ENCODE peak calls at places on chromosomes 1 and 21, in five cellular contexts. X is endothelial cell, B is COR-L47, D is LHCN-M2, K is hepatocyte. V is an unnamed sample.

GRCh38 chr1:235052067-235053008 is 76.3 kb downstream of the TOMM20 start:
- DNase-seq in X (no peak), B (no peak), D (no peak), K (no peak), V (no peak)

GRCh38 chr1:6054596-6054995 is 8.9 kb downstream of the KCNAB2 start:
- DNase-seq in X (no peak), B (no peak), D (no peak), K (no peak), V (no peak)

GRCh38 chr1:113320972-113321680 is 69.2 kb upstream of the MAGI3 start:
- DNase-seq in X (no peak), B (no peak), D (no peak), K (peak), V (no peak)

GRCh38 chr1:92259350-92259749 is 39.4 kb downstream of the GLMN start:
- DNase-seq in X (no peak), B (no peak), D (peak), K (no peak), V (no peak)

GRCh38 chr1:204202481-204202880 is 6.2 kb upstream of the KISS1 start:
- DNase-seq in X (no peak), B (no peak), D (no peak), K (no peak), V (no peak)

GRCh38 chr1:76381450-76382108 is 307.0 kb downstream of the ST6GALNAC3 start:
- DNase-seq in X (no peak), B (no peak), D (no peak), K (no peak), V (no peak)

GRCh38 chr1:239283229-239283628 is 103.1 kb upstream of the CHRM3 start:
- DNase-seq in X (no peak), B (no peak), D (no peak), K (no peak), V (no peak)

GRCh38 chr1:49060766-49061165 is 284.1 kb upstream of the BEND5 start:
- DNase-seq in X (no peak), B (no peak), D (no peak), K (no peak), V (no peak)

GRCh38 chr1:15430787-15431570 is 7.3 kb upstream of the CTRC start:
- DNase-seq in X (peak), B (no peak), D (no peak), K (peak), V (no peak)

GRCh38 chr1:55213029-55213884 is 1.9 kb downstream of the USP24 start:
- DNase-seq in X (no peak), B (no peak), D (no peak), K (no peak), V (no peak)

GRCh38 chr1:961132-961652 is 808 bp downstream of the KLHL17 start:
- DNase-seq in X (no peak), B (no peak), D (no peak), K (no peak), V (no peak)

GRCh38 chr1:183633676-183634343 is 1.8 kb downstream of the ARPC5 start:
- DNase-seq in X (no peak), B (peak), D (peak), K (peak), V (peak)

GRCh38 chr1:229448845-229449244 is 15.0 kb upstream of the ACTA1 start:
- DNase-seq in X (no peak), B (no peak), D (no peak), K (no peak), V (no peak)

GRCh38 chr1:16218014-16218673 is 5.7 kb upstream of the ARHGEF19 start:
- DNase-seq in X (no peak), B (no peak), D (no peak), K (no peak), V (no peak)

GRCh38 chr1:247147781-247148180 is 24.0 kb downstream of the ZNF124 start:
- DNase-seq in X (no peak), B (no peak), D (no peak), K (no peak), V (no peak)

GRCh38 chr1:245805503-245805902 is 650.7 kb downstream of the KIF26B start:
- DNase-seq in X (no peak), B (no peak), D (no peak), K (no peak), V (peak)

GRCh38 chr21:21807598-21807903 is 809.3 kb downstream of the NCAM2 start:
- DNase-seq in X (no peak), B (peak), D (peak), K (no peak), V (no peak)

GRCh38 chr21:43195131-43196021 is 26.6 kb downstream of the CRYAA start:
- DNase-seq in X (no peak), B (no peak), D (peak), K (peak), V (no peak)

GRCh38 chr1:198480876-198481275 is 59.6 kb downstream of the ATP6V1G3 start:
- DNase-seq in X (no peak), B (no peak), D (no peak), K (no peak), V (no peak)

GRCh38 chr1:235004840-235005391 is 123.7 kb downstream of the TOMM20 start:
- DNase-seq in X (no peak), B (no peak), D (no peak), K (no peak), V (no peak)

GRCh38 chr1:171160611-171161354 is 24.3 kb upstream of the FMO2 start:
- DNase-seq in X (no peak), B (no peak), D (no peak), K (peak), V (no peak)

GRCh38 chr1:218034464-218034863 is 250.6 kb upstream of the RRP15 start:
- DNase-seq in X (no peak), B (no peak), D (no peak), K (no peak), V (no peak)

GRCh38 chr1:232549998-232550397 is 79.9 kb downstream of the SIPA1L2 start:
- DNase-seq in X (no peak), B (no peak), D (no peak), K (no peak), V (peak)

GRCh38 chr1:65267291-65268087 is 41.9 kb upstream of the DNAJC6 start:
- DNase-seq in X (no peak), B (no peak), D (no peak), K (no peak), V (peak)

GRCh38 chr21:33801424-33802405 is 113.9 kb downstream of the ATP5PO start:
- DNase-seq in X (no peak), B (peak), D (peak), K (peak), V (peak)

GRCh38 chr21:34935452-34935851 is 113.7 kb downstream of the RUNX1 start:
- DNase-seq in X (no peak), B (no peak), D (no peak), K (no peak), V (no peak)

GRCh38 chr1:67307251-67308060 is at the start of gene IL12RB2:
- DNase-seq in X (peak), B (no peak), D (no peak), K (peak), V (peak)

GRCh38 chr1:46615735-46616134 is 876 bp downstream of the MOB3C start:
- DNase-seq in X (no peak), B (no peak), D (no peak), K (no peak), V (no peak)

GRCh38 chr21:14545906-14546480 is at the start of gene SAMSN1:
- DNase-seq in X (no peak), B (no peak), D (no peak), K (no peak), V (no peak)

GRCh38 chr1:57204942-57205787 is 218.7 kb downstream of the DAB1 start:
- DNase-seq in X (no peak), B (no peak), D (no peak), K (no peak), V (no peak)

GRCh38 chr1:228735871-228736586 is 750 bp downstream of the RHOU start:
- DNase-seq in X (peak), B (no peak), D (no peak), K (peak), V (peak)

GRCh38 chr1:160083968-160084770 is 2.8 kb downstream of the KCNJ9 start:
- DNase-seq in X (peak), B (peak), D (no peak), K (peak), V (peak)

GRCh38 chr21:33444499-33444898 is 35.3 kb downstream of the TMEM50B start:
- DNase-seq in X (no peak), B (no peak), D (no peak), K (no peak), V (no peak)

GRCh38 chr1:181161170-181161870 is 72.8 kb downstream of the IER5 start:
- DNase-seq in X (no peak), B (no peak), D (peak), K (no peak), V (no peak)

GRCh38 chr1:26723013-26723991 is 27.5 kb downstream of the ARID1A start:
- DNase-seq in X (peak), B (peak), D (peak), K (peak), V (peak)

GRCh38 chr1:19610282-19610978 is 33.7 kb upstream of the NBL1 start:
- DNase-seq in X (no peak), B (no peak), D (no peak), K (no peak), V (no peak)

GRCh38 chr1:216726435-216726834 is 3.2 kb upstream of the ESRRG start:
- DNase-seq in X (no peak), B (no peak), D (no peak), K (no peak), V (no peak)

GRCh38 chr1:87439821-87440220 is 111.1 kb downstream of the LMO4 start:
- DNase-seq in X (no peak), B (no peak), D (no peak), K (no peak), V (no peak)

GRCh38 chr1:165073402-165074007 is 283.0 kb downstream of the LMX1A start:
- DNase-seq in X (peak), B (peak), D (peak), K (peak), V (peak)